ENCODE peak calls at places on chromosomes 4 and X, in eight cellular contexts. L is uterus; Y is GM12891; R is tibial artery; I is NCI-H82; J is left ventricle myocardium inferior; O is brain microvascular endothelial cell; F is activated CD4-positive, alpha-beta T cell treated with anti-CD3 and anti-CD28 coated beads for 48 hours. H is an unnamed sample.

GRCh38 chr4:84968936-84969335 is 2.4 kb upstream of the WDFY3 start:
- DNase-seq in L (no peak), Y (no peak), R (no peak), I (peak; percentile 72), J (no peak), O (no peak), F (no peak), H (no peak)

GRCh38 chr4:151045907-151046306 is 30.8 kb upstream of the LRBA start:
- DNase-seq in L (no peak), Y (no peak), R (no peak), I (peak; percentile 29), J (no peak), O (no peak), F (no peak), H (peak; percentile 59)

GRCh38 chr4:147182041-147182440 is 236.4 kb upstream of the TTC29 start:
- DNase-seq in L (no peak), Y (no peak), R (no peak), I (no peak), J (no peak), O (no peak), F (no peak), H (no peak)

GRCh38 chr4:95510145-95510544 is 38.6 kb downstream of the UNC5C start:
- DNase-seq in L (no peak), Y (no peak), R (no peak), I (peak; percentile 45), J (no peak), O (peak; percentile 32), F (no peak), H (no peak)

GRCh38 chr4:148397006-148397673 is 45.1 kb downstream of the NR3C2 start:
- DNase-seq in L (no peak), Y (no peak), R (no peak), I (no peak), J (no peak), O (no peak), F (no peak), H (no peak)

GRCh38 chr4:6546681-6547447 is 28.1 kb upstream of the MAN2B2 start:
- DNase-seq in L (no peak), Y (peak; percentile 50), R (no peak), I (peak; percentile 78), J (no peak), O (peak; percentile 17), F (peak; percentile 58), H (peak; percentile 69)

GRCh38 chr4:77021614-77022089 is 54.1 kb downstream of the CCNI start:
- DNase-seq in L (no peak), Y (no peak), R (no peak), I (no peak), J (no peak), O (peak; percentile 80), F (no peak), H (no peak)

GRCh38 chr4:73764513-73764912 is 24.1 kb downstream of the CXCL8 start:
- DNase-seq in L (no peak), Y (no peak), R (no peak), I (no peak), J (no peak), O (peak; percentile 43), F (no peak), H (no peak)

GRCh38 chrX:71846429-71846828 is 64.2 kb upstream of the NHSL2 start:
- DNase-seq in L (no peak), Y (no peak), R (no peak), I (no peak), J (no peak), O (peak; percentile 69), F (no peak), H (no peak)

GRCh38 chr4:105352826-105353225 is 121.0 kb downstream of the PPA2 start:
- DNase-seq in L (no peak), Y (no peak), R (no peak), I (no peak), J (no peak), O (peak; percentile 32), F (no peak), H (no peak)

GRCh38 chrX:27976284-27976683 is 5.0 kb downstream of the DCAF8L1 start:
- DNase-seq in L (no peak), Y (no peak), R (no peak), I (peak; percentile 65), J (no peak), O (no peak), F (no peak), H (no peak)

GRCh38 chr4:52202251-52202779 is 151.2 kb downstream of the SPATA18 start:
- DNase-seq in L (no peak), Y (no peak), R (no peak), I (no peak), J (no peak), O (no peak), F (no peak), H (no peak)

GRCh38 chrX:39972340-39972739 is 125.4 kb downstream of the BCOR start:
- DNase-seq in L (no peak), Y (no peak), R (no peak), I (no peak), J (no peak), O (peak; percentile 9), F (no peak), H (no peak)